ENCODE peak calls at places on chromosomes 11 and 22, in eight cellular contexts. D, W, N, V, R, G, U and J are unnamed samples.

GRCh38 chr22:49348631-49349030 is 479.0 kb downstream of the BRD1 start:
- DNase-seq in N (no peak), D (no peak), V (no peak), W (no peak), G (no peak), R (no peak), U (no peak), J (no peak)

GRCh38 chr22:47034076-47034808 is 271.8 kb downstream of the TBC1D22A start:
- DNase-seq in V (no peak), R (no peak), G (no peak), D (no peak), U (no peak), W (no peak), N (no peak), J (no peak)

GRCh38 chr11:70542406-70542805 is 144.1 kb downstream of the CTTN start:
- DNase-seq in R (no peak), W (no peak), N (no peak), V (no peak), G (no peak), U (no peak), D (no peak), J (no peak)

GRCh38 chr22:41300661-41301060 is 664 bp upstream of the ZC3H7B start:
- DNase-seq in N (no peak), V (no peak), W (no peak), G (no peak), R (no peak), D (no peak), U (no peak), J (no peak)

GRCh38 chr11:12862761-12863469 is 146.2 kb upstream of the RASSF10 start:
- DNase-seq in D (no peak), R (peak), W (no peak), G (no peak), V (peak), U (no peak), N (no peak), J (peak)

GRCh38 chr11:5597953-5598352 is 1.5 kb downstream of the TRIM6 start:
- DNase-seq in N (no peak), G (no peak), U (no peak), V (no peak), D (no peak), R (no peak), W (no peak), J (no peak)

GRCh38 chr11:20035701-20036601 is 124.3 kb downstream of the DBX1 start:
- DNase-seq in V (no peak), G (no peak), N (no peak), W (no peak), U (peak), R (peak), D (no peak), J (peak)

GRCh38 chr11:62269654-62270278 is at the start of gene SCGB2A2:
- DNase-seq in G (no peak), V (no peak), D (no peak), U (no peak), W (no peak), R (no peak), N (no peak), J (no peak)

GRCh38 chr11:112564228-112564955 is 303.7 kb upstream of the PLET1 start:
- DNase-seq in V (peak), G (peak), N (no peak), U (no peak), D (no peak), W (no peak), R (peak), J (peak)

GRCh38 chr11:12802418-12803085 is 128.3 kb downstream of the TEAD1 start:
- DNase-seq in W (no peak), U (no peak), V (peak), R (peak), D (no peak), G (peak), N (no peak), J (peak)

GRCh38 chr11:38153985-38154384 is 1555.9 kb upstream of the RAG2 start:
- DNase-seq in G (no peak), D (no peak), R (no peak), V (no peak), N (no peak), U (no peak), W (no peak), J (no peak)

GRCh38 chr11:12543596-12544415 is 130.4 kb upstream of the TEAD1 start:
- DNase-seq in D (no peak), U (no peak), R (no peak), V (no peak), N (no peak), G (no peak), W (no peak), J (no peak)

GRCh38 chr22:45946805-45947600 is 30.0 kb downstream of the WNT7B start:
- DNase-seq in U (no peak), R (no peak), W (no peak), G (no peak), D (no peak), N (no peak), V (no peak), J (no peak)

GRCh38 chr22:41308544-41308947 is 7.2 kb downstream of the ZC3H7B start:
- DNase-seq in W (no peak), U (no peak), D (no peak), G (peak), N (no peak), R (peak), V (no peak), J (no peak)

GRCh38 chr11:33970984-33971466 is 79.1 kb upstream of the LMO2 start:
- DNase-seq in G (peak), N (no peak), D (no peak), W (no peak), U (peak), R (peak), V (peak), J (peak)

GRCh38 chr11:19769820-19770219 is 57.2 kb downstream of the NAV2 start:
- DNase-seq in W (no peak), V (peak), R (peak), N (no peak), G (no peak), U (no peak), D (no peak), J (peak)

GRCh38 chr22:38549106-38549884 is 20.7 kb downstream of the DMC1 start:
- DNase-seq in G (no peak), U (no peak), W (no peak), V (no peak), R (peak), D (no peak), N (no peak), J (no peak)

GRCh38 chr11:107741044-107741823 is 29.4 kb upstream of the SLN start:
- DNase-seq in V (peak), G (peak), R (peak), W (no peak), N (no peak), D (peak), U (peak), J (no peak)

GRCh38 chr11:2101171-2101675 is 38.0 kb downstream of the IGF2 start:
- DNase-seq in R (no peak), D (no peak), N (no peak), U (no peak), V (no peak), W (no peak), G (no peak), J (no peak)

GRCh38 chr22:45777046-45777851 is 105.6 kb downstream of the ATXN10 start:
- DNase-seq in G (no peak), N (no peak), W (no peak), V (no peak), R (no peak), D (no peak), U (no peak), J (no peak)

GRCh38 chr11:1354125-1354938 is 35.4 kb upstream of the BRSK2 start:
- DNase-seq in V (no peak), W (no peak), N (no peak), G (no peak), D (no peak), U (no peak), R (no peak), J (no peak)

GRCh38 chr22:50415426-50415825 is 59.4 kb downstream of the SBF1 start:
- DNase-seq in W (no peak), V (no peak), U (no peak), G (no peak), D (no peak), N (no peak), R (no peak), J (no peak)

GRCh38 chr11:92752122-92752521 is 217.3 kb upstream of the MTNR1B start:
- DNase-seq in N (no peak), W (no peak), D (no peak), G (no peak), R (no peak), U (no peak), V (no peak), J (no peak)

GRCh38 chr11:61160487-61161189 is 588 bp downstream of the VPS37C start:
- DNase-seq in V (no peak), W (no peak), D (no peak), R (no peak), U (no peak), N (no peak), G (no peak), J (no peak)

GRCh38 chr11:110571286-110571685 is 141.0 kb downstream of the ARHGAP20 start:
- DNase-seq in G (no peak), W (no peak), N (no peak), V (no peak), R (peak), U (no peak), D (no peak), J (no peak)

GRCh38 chr22:44670220-44670983 is 31.6 kb upstream of the PRR5 start:
- DNase-seq in G (no peak), V (no peak), N (no peak), W (no peak), R (no peak), D (no peak), U (no peak), J (no peak)